ENCODE peak calls at places on chromosomes 3 and 15, in eight cellular contexts. T is cardiac fibroblast, Q is fibroblast of the aortic adventitia, N is lower lobe of right lung, Z is HFF-Myc, K is GM20000, I is hepatocyte, B is GM10248. E is an unnamed sample.

GRCh38 chr15:62697636-62698035 is 344.9 kb upstream of the TPM1 start:
- DNase-seq in I (no peak), N (no peak), Z (no peak), B (no peak), T (no peak), Q (no peak), K (no peak), E (no peak)

GRCh38 chr15:52567886-52568568 is 803 bp downstream of the ARPP19 start:
- DNase-seq in I (peak; percentile 69), N (peak; percentile 53), Z (no peak), B (no peak), T (peak; percentile 48), Q (peak; percentile 51), K (peak; percentile 36), E (no peak)

GRCh38 chr3:58013973-58014649 is 5.9 kb downstream of the FLNB start:
- DNase-seq in N (no peak), Q (peak; percentile 98), B (no peak), K (no peak), Z (peak; percentile 93), T (peak; percentile 83), I (peak; percentile 72), E (no peak)

GRCh38 chr3:134796313-134797079 is 1.4 kb downstream of the EPHB1 start:
- DNase-seq in B (no peak), Z (no peak), N (no peak), K (no peak), Q (peak; percentile 24), I (peak; percentile 26), T (peak; percentile 14), E (no peak)

GRCh38 chr15:26066896-26067295 is 203.8 kb upstream of the ATP10A start:
- DNase-seq in Q (no peak), K (no peak), I (no peak), Z (no peak), T (no peak), B (no peak), N (no peak), E (no peak)

GRCh38 chr15:96225642-96226259 is 104.7 kb upstream of the NR2F2 start:
- DNase-seq in B (no peak), N (no peak), Z (no peak), I (no peak), K (no peak), T (no peak), Q (no peak), E (no peak)

GRCh38 chr3:104133630-104134029 is 1233.1 kb upstream of the ALCAM start:
- DNase-seq in I (no peak), K (no peak), T (no peak), Q (no peak), N (no peak), B (no peak), Z (no peak), E (no peak)

GRCh38 chr15:83285979-83286553 is 1.6 kb upstream of the BNC1 start:
- DNase-seq in Z (peak; percentile 38), I (peak; percentile 18), Q (peak; percentile 76), T (peak; percentile 73), K (no peak), B (no peak), N (no peak), E (no peak)

GRCh38 chr3:173911446-173911845 is 513.9 kb downstream of the NLGN1 start:
- DNase-seq in Z (no peak), B (no peak), I (no peak), Q (no peak), N (no peak), T (no peak), K (no peak), E (no peak)

GRCh38 chr15:38854506-38854905 is 289.9 kb upstream of the RASGRP1 start:
- DNase-seq in K (no peak), B (no peak), Q (no peak), N (no peak), I (no peak), T (no peak), Z (no peak), E (no peak)

GRCh38 chr15:81339321-81339720 is 15.4 kb upstream of the STARD5 start:
- DNase-seq in Q (no peak), N (no peak), K (no peak), T (no peak), B (no peak), I (no peak), Z (no peak), E (no peak)

GRCh38 chr3:65490132-65490531 is 548.6 kb downstream of the MAGI1 start:
- DNase-seq in T (no peak), I (no peak), B (no peak), Z (no peak), K (no peak), Q (no peak), N (no peak), E (no peak)

GRCh38 chr3:5404718-5405117 is 217.2 kb downstream of the EDEM1 start:
- DNase-seq in K (no peak), Q (no peak), T (no peak), Z (no peak), N (no peak), B (no peak), I (no peak), E (no peak)

GRCh38 chr3:81684739-81685395 is 76.6 kb downstream of the GBE1 start:
- DNase-seq in T (peak; percentile 48), B (no peak), K (no peak), Z (peak; percentile 1), Q (peak; percentile 19), I (peak; percentile 35), N (no peak), E (no peak)

GRCh38 chr3:193805448-193805847 is 212.4 kb downstream of the OPA1 start:
- DNase-seq in B (no peak), I (peak; percentile 90), K (no peak), T (peak; percentile 95), Z (peak; percentile 52), Q (peak; percentile 72), N (no peak), E (no peak)

GRCh38 chr3:175007316-175007715 is 148.2 kb downstream of the NAALADL2 start:
- DNase-seq in I (no peak), Q (peak; percentile 6), K (no peak), B (no peak), T (no peak), N (no peak), Z (no peak), E (no peak)

GRCh38 chr3:150098621-150099020 is 127.9 kb upstream of the PFN2 start:
- DNase-seq in N (no peak), I (no peak), K (no peak), Z (no peak), Q (no peak), T (no peak), B (no peak), E (no peak)

GRCh38 chr15:70575251-70576227 is 187.8 kb downstream of the UACA start:
- DNase-seq in N (no peak), Z (peak; percentile 63), K (no peak), B (no peak), I (peak; percentile 57), T (no peak), Q (peak; percentile 60), E (no peak)

GRCh38 chr15:39497759-39498565 is 82.9 kb upstream of the THBS1 start:
- DNase-seq in K (no peak), I (no peak), B (no peak), Z (no peak), N (no peak), Q (no peak), T (peak; percentile 34), E (no peak)

GRCh38 chr15:78405336-78405924 is 32.6 kb upstream of the IREB2 start:
- DNase-seq in Z (no peak), T (no peak), B (no peak), I (no peak), Q (no peak), K (no peak), N (no peak), E (no peak)

GRCh38 chr15:78565951-78566774 is 843 bp downstream of the CHRNA5 start:
- DNase-seq in I (peak; percentile 9), T (peak; percentile 15), N (no peak), B (peak; percentile 23), Z (peak; percentile 2), Q (peak; percentile 14), K (peak; percentile 51), E (no peak)

DNA sequence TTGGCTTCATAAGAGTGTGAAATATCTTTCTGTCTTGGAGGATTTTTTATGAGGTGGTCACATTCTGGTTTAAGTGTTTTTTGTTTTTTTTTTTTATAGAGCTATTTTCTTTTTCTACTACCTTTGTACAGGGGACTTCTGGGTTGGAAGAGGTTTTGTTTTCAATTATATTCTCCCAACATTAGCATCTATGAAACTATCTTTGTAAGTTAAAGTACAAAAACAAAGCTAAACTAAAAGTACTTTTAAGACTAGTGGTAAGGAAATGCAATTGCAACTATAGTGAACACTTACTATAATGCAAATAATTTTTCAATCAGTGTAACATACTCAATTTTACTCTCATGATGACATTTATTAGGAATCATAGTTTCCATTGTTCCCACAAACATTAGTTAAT is 688.2 kb downstream of the SI start:
- DNase-seq in I (no peak), T (no peak), Q (no peak), N (no peak), K (no peak), Z (no peak), B (no peak), E (no peak)
- TF ChIP-seq CTCF in I (no peak), T (peak; percentile 21), Q (peak; percentile 10), N (no peak), K (no peak), Z (no peak), B (no peak), E (no peak)

DNA sequence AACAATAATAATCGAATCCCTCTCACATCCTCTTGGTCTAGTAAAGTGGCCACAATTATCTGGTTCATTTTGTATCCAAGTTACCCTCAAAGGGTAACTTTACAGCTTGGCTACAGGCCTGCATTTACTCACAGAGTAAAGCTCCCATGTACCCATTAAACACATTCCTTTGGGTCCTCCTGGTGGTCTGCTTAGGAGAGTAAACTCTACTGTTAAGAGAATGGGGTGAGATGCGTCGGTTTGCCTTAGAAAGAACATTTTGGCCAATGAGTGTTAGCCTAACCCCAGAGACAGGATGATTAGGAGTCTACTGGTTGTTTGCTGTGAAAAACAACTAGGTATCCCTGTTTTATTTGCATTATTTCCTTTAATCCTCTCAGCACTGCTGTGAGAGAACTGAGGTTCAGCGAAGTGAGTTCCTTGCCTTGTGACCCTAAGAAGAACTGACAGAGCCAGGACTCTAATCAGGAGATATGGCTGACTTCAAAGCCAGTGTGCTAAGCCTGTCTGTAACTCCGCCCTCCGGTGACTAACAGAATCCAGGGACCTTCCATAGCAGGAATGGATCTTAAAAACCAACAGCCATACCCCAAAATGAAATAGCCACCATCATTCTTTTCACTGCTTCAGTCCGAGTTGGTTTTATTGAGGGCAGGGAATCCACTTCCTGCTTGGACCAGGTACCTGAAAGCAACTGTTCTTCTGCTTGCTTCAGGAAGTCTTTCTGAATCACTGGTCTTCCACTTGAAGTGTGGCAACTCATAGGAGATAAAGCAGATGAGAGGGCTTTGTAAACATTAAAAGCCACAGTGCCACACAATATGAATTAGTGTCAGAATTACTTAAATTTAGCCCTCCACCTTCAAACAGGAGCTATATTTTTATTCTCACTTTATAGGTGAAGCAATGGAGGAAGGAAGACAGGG is 317.3 kb upstream of the WNT5A start:
- DNase-seq in B (no peak), N (no peak), Q (no peak), I (peak; percentile 37), K (no peak), Z (no peak), T (no peak), E (no peak)
- TF ChIP-seq CTCF in B (no peak), N (no peak), Q (no peak), I (no peak), K (no peak), Z (no peak), T (no peak), E (no peak)

GRCh38 chr3:64073362-64073761 is 50.1 kb upstream of the PSMD6 start:
- DNase-seq in B (no peak), I (no peak), N (no peak), K (no peak), Z (peak; percentile 88), T (no peak), Q (no peak), E (no peak)
- TF ChIP-seq CTCF in B (no peak), I (no peak), N (no peak), K (no peak), Z (no peak), T (no peak), Q (no peak), E (no peak)

GRCh38 chr3:113946831-113947230 is 982 bp upstream of the ZDHHC23 start:
- DNase-seq in T (no peak), N (no peak), Z (no peak), I (no peak), Q (no peak), B (no peak), K (no peak), E (no peak)
- TF ChIP-seq CTCF in T (no peak), N (no peak), Z (no peak), I (no peak), Q (no peak), B (no peak), K (no peak), E (no peak)